ENCODE peak calls at places on chromosomes 7 and 10, in four cellular contexts. T is HCT116, M is suprapubic skin, Z is upper lobe of left lung. E is an unnamed sample. For H3K9me3, the result is how much of the 10 kb centered on the place peaks cover.

GRCh38 chr7:22564511-22565045 is 64.6 kb upstream of the STEAP1B start:
- DNase-seq in M (no peak), Z (no peak), T (no peak), E (no peak)

GRCh38 chr10:119542990-119543813 is 683 bp upstream of the RGS10 start:
- DNase-seq in Z (peak), T (no peak), M (peak), E (no peak)

GRCh38 chr10:28248092-28248491 is 54.8 kb downstream of the MPP7 start:
- DNase-seq in T (no peak), Z (no peak), M (no peak), E (no peak)

GRCh38 chr10:17003151-17003550 is 126.5 kb downstream of the CUBN start:
- DNase-seq in Z (no peak), M (no peak), T (no peak), E (no peak)

GRCh38 chr7:32501522-32501921 is 6.2 kb downstream of the AVL9 start:
- DNase-seq in T (peak), M (no peak), Z (no peak), E (no peak)

GRCh38 chr7:12701433-12701832 is 14.0 kb downstream of the ARL4A start:
- DNase-seq in Z (no peak), T (no peak), M (no peak), E (no peak)

GRCh38 chr7:1845536-1846311 is 175.6 kb downstream of the ELFN1 start:
- DNase-seq in T (no peak), Z (peak), M (peak), E (no peak)

GRCh38 chr10:90274721-90275468 is 573.5 kb downstream of the KIF20B start:
- DNase-seq in T (no peak), Z (no peak), M (no peak), E (no peak)

GRCh38 chr7:24304494-24305095 is 20.6 kb downstream of the NPY start:
- DNase-seq in M (no peak), Z (no peak), T (no peak), E (no peak)

GRCh38 chr7:109479388-109479787 is 909.7 kb downstream of the DNAJB9 start:
- DNase-seq in Z (no peak), T (no peak), M (no peak), E (no peak)

GRCh38 chr7:151038951-151039849 is 9.1 kb upstream of the ASIC3 start:
- DNase-seq in Z (peak), M (no peak), T (no peak), E (no peak)

GRCh38 chr10:48464871-48465736 is 139.8 kb downstream of the ARHGAP22 start:
- DNase-seq in T (no peak), Z (peak), M (peak), E (no peak)

GRCh38 chr7:2214636-2215035 is 18.1 kb downstream of the MAD1L1 start:
- DNase-seq in Z (no peak), T (no peak), M (no peak), E (no peak)

GRCh38 chr7:152189026-152189425 is 163.6 kb downstream of the GALNT11 start:
- DNase-seq in Z (no peak), T (no peak), M (no peak), E (no peak)

GRCh38 chr10:43209651-43210141 is 57.2 kb downstream of the RASGEF1A start:
- DNase-seq in Z (no peak), M (peak), T (no peak), E (no peak)

GRCh38 chr7:145732521-145732920 is 384.1 kb upstream of the CNTNAP2 start:
- DNase-seq in Z (no peak), M (no peak), T (no peak), E (no peak)

GRCh38 chr10:106557951-106558733 is 606.4 kb downstream of the SORCS1 start:
- DNase-seq in T (no peak), M (no peak), Z (no peak), E (no peak)

GRCh38 chr10:20013991-20014750 is 197.9 kb downstream of the PLXDC2 start:
- DNase-seq in T (no peak), M (no peak), Z (no peak), E (peak)

GRCh38 chr7:34158311-34158710 is 253.0 kb downstream of the BMPER start:
- DNase-seq in T (no peak), Z (no peak), M (no peak), E (no peak)

GRCh38 chr10:118543714-118544400 is 51.6 kb downstream of the PRLHR start:
- DNase-seq in M (no peak), T (peak), Z (no peak), E (no peak)

GRCh38 chr7:64946772-64947171 is 43.7 kb downstream of the ZNF273 start:
- DNase-seq in T (no peak), Z (peak), M (no peak), E (no peak)

GRCh38 chr7:78702770-78703169 is 750.7 kb downstream of the MAGI2 start:
- DNase-seq in T (no peak), M (no peak), Z (no peak), E (no peak)

GRCh38 chr10:6665847-6666246 is 85.8 kb upstream of the PRKCQ start:
- DNase-seq in T (no peak), Z (no peak), M (no peak), E (no peak)

GRCh38 chr10:123139521-123140163 is 3.9 kb downstream of the HMX3 start:
- DNase-seq in Z (no peak), T (peak), M (no peak), E (no peak)

GRCh38 chr10:84829121-84829520 is 500.7 kb downstream of the CCSER2 start:
- DNase-seq in M (no peak), T (no peak), Z (no peak), E (no peak)

GRCh38 chr7:30911561-30911969 is at the start of gene AQP1:
- DNase-seq in T (no peak), Z (no peak), M (peak), E (no peak)

GRCh38 chr7:135536160-135536559 is 21.6 kb upstream of the NUP205 start:
- DNase-seq in M (no peak), T (no peak), Z (no peak), E (peak)

GRCh38 chr10:113922787-113923570 is 68.5 kb downstream of the NHLRC2 start:
- DNase-seq in T (no peak), M (no peak), Z (no peak), E (no peak)

GRCh38 chr10:113927440-113927839 is 73.0 kb downstream of the NHLRC2 start:
- DNase-seq in T (no peak), Z (no peak), M (no peak), E (no peak)

GRCh38 chr10:113921571-113922370 is 67.3 kb downstream of the NHLRC2 start:
- DNase-seq in T (no peak), Z (no peak), M (no peak), E (peak)

GRCh38 chr10:113924171-113924570 is 69.7 kb downstream of the NHLRC2 start:
- DNase-seq in T (no peak), Z (no peak), M (no peak), E (no peak)

DNA sequence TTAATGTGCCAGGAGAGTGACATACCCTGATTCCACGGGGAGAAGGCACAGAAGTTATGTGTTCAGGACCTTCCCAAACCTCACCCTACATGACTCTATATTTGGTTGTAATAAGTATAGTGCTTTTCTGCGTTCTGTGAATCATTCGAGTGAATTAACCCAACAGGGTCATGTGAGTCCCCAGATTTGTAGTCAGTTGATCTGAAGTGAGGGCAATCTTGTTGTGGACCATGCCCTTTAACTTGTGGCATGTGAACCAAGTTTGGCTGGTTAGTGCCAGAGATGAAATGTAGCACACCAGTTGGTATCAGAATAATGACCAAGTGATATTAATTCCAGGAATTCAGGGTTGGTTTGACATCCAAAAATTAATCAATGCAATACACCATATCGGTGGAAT is 70.2 kb downstream of the NHLRC2 start:
- DNase-seq in M (no peak), Z (no peak), T (no peak), E (no peak)
- TF ChIP-seq POLR2AphosphoS5 in M (no peak), Z (no peak), T (no peak), E (no peak)

DNA sequence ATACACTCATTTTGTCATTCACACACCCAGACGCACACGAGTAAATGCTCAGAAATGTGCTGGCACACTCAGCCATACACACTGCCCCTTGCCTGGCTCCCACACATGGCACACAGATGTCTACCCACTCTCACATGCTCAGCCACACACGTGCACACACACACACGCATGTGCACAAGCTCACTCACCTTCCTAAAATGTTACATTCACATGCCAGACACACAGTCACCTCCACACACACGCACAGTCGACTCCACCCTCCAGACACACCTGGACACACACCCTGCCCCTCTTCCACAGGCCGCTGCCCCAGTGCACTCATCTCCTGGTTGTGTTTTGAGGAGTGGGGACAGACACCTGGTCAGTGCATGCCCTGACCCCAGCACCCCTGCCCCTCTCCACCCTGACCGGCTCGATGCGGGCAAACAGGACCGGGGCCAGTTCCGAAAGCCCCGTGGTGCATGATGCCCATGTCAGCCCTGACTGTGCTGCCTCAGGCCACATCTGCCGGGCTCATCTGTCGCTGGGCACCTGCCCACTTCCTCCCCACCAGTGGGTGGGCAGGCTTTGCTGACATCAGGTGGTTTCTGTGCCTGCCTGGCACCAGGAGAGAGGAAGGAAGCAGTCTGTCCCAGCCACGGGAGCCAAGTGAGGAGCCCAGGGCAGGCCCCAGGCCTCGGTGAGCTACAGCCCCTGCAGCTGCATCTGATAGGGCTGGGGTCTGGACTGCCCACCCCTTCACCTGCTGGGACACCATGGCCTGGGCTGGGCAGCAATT is 84.9 kb upstream of the ZNF716 start:
- DNase-seq in Z (peak), M (no peak), T (no peak), E (no peak)
- H3K9me3 ChIP-seq in Z (under half), M (under half), T (under half), E (under half)

GRCh38 chr7:130672146-130672545 is 3.6 kb upstream of the COPG2 start:
- DNase-seq in M (no peak), Z (no peak), T (no peak), E (no peak)

GRCh38 chr7:130669051-130669700 is 628 bp upstream of the COPG2 start:
- DNase-seq in Z (no peak), T (no peak), M (no peak), E (no peak)

GRCh38 chr7:130667593-130668257 is 823 bp downstream of the COPG2 start:
- DNase-seq in T (no peak), Z (no peak), M (peak), E (no peak)

GRCh38 chr7:130673066-130673465 is 4.5 kb upstream of the COPG2 start:
- DNase-seq in Z (no peak), T (no peak), M (no peak), E (no peak)

DNA sequence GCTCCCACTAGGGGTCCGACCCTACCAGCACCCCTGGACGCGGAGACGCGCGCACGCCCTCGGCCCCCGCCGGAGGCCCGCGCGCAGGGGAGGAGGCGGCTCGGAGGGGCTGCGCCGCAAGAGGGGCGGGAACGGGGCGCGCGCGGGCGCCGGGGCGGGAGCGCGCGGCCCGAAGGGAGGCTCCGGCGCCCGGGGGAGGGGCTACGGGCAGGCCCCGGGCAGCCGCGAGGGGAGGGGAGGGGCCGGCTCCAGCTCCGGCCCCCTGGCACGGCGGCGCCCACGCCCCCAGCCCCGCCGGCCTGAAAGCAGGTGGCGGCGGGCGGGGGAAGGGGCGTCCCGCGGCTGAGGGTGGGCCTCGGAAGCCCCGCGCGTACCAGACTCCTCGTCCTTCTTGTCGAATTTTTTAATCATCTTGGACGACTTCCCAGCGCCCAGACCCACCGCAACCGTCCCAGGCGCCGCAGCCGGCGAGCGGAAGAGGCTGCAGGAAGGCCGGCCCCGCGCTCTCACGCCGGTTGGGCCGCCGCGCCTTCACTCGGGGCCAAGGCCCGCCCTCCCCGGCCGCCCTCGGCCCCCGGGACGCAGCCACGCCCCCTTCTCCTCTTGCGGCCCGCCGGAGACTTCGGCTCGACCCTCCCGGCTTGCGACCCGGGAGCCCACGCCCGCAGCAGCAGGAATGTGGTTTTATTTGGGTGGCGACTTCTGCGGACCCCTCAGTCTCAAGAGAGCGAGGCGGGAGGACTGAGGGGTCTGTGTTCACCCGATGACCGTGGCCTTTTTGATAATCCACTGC is at the start of gene COPG2:
- DNase-seq in Z (peak), T (peak), M (peak), E (no peak)
- TF ChIP-seq POLR2AphosphoS5 in Z (peak), T (peak), M (no peak), E (peak)

GRCh38 chr10:51048792-51049191 is 25.5 kb upstream of the PRKG1 start:
- DNase-seq in Z (no peak), M (no peak), T (no peak), E (no peak)
- H3K9me3 ChIP-seq in Z (under half), M (under half), T (under half), E (under half)

GRCh38 chr7:101206665-101207042 is 5.8 kb upstream of the MOGAT3 start:
- DNase-seq in M (no peak), Z (no peak), T (no peak), E (no peak)
- TF ChIP-seq POLR2AphosphoS5 in M (no peak), Z (no peak), T (no peak), E (no peak)

DNA sequence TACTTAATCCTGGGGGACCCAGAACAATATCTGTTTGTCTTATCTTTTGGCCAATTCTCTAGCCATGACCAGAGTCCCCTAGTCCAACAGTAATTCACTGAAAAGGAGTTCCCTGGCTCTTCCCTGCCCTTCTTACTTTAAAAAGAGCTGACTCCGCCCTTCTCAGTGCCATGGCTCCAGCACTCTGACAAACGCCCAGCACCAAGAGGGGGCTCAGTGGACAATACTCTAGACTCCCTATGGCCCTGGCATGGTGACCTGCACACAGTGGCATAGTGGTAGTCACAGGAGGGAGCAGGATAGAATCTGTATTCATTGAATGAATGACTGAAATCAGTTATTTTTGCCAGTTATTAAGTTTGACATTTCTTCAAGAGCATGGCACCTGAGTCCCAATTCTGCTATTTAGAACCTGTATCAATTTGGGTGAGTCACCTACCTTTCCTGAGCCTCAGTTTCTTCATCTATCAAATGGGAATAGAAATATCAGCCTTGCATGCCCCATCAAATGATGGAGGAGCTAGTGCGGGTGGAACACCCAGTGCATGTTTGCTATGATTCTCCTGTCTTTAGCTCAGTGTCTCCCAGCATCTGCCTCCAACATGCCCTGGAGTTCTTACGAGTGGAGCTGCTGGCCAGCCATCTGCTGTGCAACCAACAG is 69.4 kb downstream of the CLEC2L start:
- DNase-seq in T (no peak), M (no peak), Z (no peak), E (no peak)
- H3K9me3 ChIP-seq in T (under half), M (under half), Z (under half), E (under half)